ENCODE peak calls at places on chromosomes 7 and 10, in six cellular contexts. S is mesendoderm, X is mesenchymal stem cell, W is IMR-90, H is neuronal stem cell, N is H1. A is an unnamed sample.

GRCh38 chr10:132403511-132404168 is 6.6 kb downstream of the PWWP2B start:
- DNase-seq in H (no peak), X (no peak), S (no peak), N (no peak), W (no peak), A (peak)

GRCh38 chr10:75474106-75474505 is 42.7 kb downstream of the LRMDA start:
- DNase-seq in X (no peak), N (no peak), H (no peak), W (no peak), S (no peak), A (no peak)

GRCh38 chr7:4204530-4205165 is 477.4 kb upstream of the FOXK1 start:
- DNase-seq in N (no peak), X (no peak), S (no peak), W (no peak), H (no peak), A (no peak)

GRCh38 chr7:134712196-134712595 is 65.5 kb downstream of the BPGM start:
- DNase-seq in W (no peak), N (no peak), S (no peak), X (no peak), H (no peak), A (peak)

GRCh38 chr10:71219918-71220688 is 7.7 kb downstream of the UNC5B start:
- DNase-seq in X (no peak), W (no peak), H (no peak), S (no peak), N (no peak), A (no peak)

GRCh38 chr10:97573021-97573420 is 442 bp downstream of the ANKRD2 start:
- DNase-seq in S (no peak), X (peak), N (no peak), W (peak), H (no peak), A (no peak)

GRCh38 chr7:134899729-134900128 is 86.6 kb upstream of the AGBL3 start:
- DNase-seq in H (no peak), S (peak), N (no peak), X (peak), W (peak), A (peak)

GRCh38 chr10:49645417-49646255 is 31.8 kb downstream of the CHAT start:
- DNase-seq in S (no peak), N (no peak), X (no peak), W (no peak), H (no peak), A (no peak)

GRCh38 chr7:150405584-150406310 is 26.6 kb downstream of the ZNF775 start:
- DNase-seq in N (no peak), S (no peak), X (peak), W (peak), H (no peak), A (peak)

GRCh38 chr7:100642534-100642907 is 1.2 kb upstream of the TFR2 start:
- DNase-seq in W (no peak), X (no peak), N (peak), S (no peak), H (no peak), A (no peak)

GRCh38 chr10:86263209-86263608 is 103.4 kb downstream of the GRID1 start:
- DNase-seq in N (no peak), W (no peak), S (no peak), H (no peak), X (no peak), A (no peak)

GRCh38 chr10:70481831-70482530 is 3.4 kb downstream of the PALD1 start:
- DNase-seq in W (no peak), H (no peak), S (no peak), N (no peak), X (no peak), A (no peak)

GRCh38 chr7:68684246-68684850 is 913.9 kb upstream of the AUTS2 start:
- DNase-seq in W (peak), H (peak), S (peak), X (no peak), N (no peak), A (no peak)

DNA sequence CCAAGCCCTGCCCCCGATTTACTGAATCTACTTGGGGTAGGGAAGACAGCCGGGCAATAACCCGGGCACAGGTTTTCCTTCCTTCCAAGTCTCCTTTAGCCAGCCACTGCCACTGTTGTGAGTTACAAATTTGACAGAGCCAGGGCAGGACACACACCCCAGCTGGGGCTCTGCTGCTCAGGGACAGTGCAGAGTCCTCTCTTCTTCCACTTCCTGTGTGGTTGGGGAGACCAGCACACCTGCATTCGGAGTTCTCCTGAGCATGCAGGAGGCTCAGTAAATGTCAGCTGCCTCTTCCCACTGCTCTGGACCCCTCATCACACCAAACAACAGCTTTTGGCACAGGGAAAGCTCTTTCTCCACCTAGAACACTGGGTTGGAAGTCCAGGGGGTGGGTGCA is 21.3 kb downstream of the CHST15 start:
- DNase-seq in H (no peak), X (no peak), N (no peak), S (no peak), W (no peak), A (no peak)
- H3K4me3 ChIP-seq in H (no peak), X (no peak), N (no peak), S (no peak), W (no peak), A (no peak)

DNA sequence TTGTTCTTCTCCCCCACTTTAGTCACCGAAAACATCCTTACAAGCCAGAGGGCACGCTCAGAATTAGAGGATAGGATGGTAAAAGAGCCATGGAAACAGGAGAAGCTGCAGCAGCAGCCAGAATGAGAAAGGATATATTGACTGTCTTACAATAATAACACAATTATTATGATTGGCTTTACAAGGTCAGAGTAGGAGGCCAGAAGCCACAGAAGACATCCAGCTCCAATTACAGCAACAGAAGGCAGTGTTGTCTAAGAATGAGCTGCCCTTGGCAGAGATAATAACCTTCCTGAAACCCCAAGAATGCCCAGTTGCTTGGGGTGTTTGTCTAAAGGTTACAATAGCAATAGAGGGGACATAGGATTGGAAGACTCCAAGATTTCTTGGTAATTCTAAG is 168.8 kb downstream of the C1GALT1 start:
- DNase-seq in H (no peak), W (no peak), X (no peak), S (no peak), N (no peak), A (no peak)
- H2BK5ac ChIP-seq in H (no peak), W (no peak), X (no peak), S (no peak), N (peak), A (no peak)

GRCh38 chr7:106844286-106844997 is 20.6 kb upstream of the PIK3CG start:
- DNase-seq in X (no peak), S (no peak), H (no peak), N (no peak), W (no peak), A (no peak)

GRCh38 chr7:106840342-106840741 is 24.7 kb upstream of the PIK3CG start:
- DNase-seq in X (peak), S (peak), W (peak), N (peak), H (no peak), A (no peak)

GRCh38 chr7:106841896-106842390 is 23.1 kb upstream of the PIK3CG start:
- DNase-seq in H (no peak), W (no peak), N (no peak), X (no peak), S (peak), A (no peak)

DNA sequence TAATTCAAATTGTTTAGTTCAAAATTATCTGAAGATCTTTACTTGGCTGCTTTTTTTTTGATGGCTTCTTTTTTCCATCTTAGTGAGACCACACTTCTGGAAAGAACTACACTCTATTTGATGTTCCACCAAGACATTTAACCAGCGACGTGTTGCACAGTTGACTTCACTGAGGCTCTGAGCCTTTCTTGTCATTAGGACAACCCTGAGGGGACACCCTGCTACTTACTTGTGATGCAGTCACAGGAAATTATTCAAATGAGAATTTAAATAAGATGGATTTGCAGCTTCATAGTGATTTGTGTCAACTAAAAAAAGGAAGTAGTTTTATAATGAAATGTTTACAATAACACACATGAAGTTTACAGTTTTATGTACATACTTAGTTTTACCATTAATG is 25.6 kb upstream of the PIK3CG start:
- DNase-seq in S (no peak), X (no peak), N (no peak), W (no peak), H (no peak), A (no peak)
- H3K4me3 ChIP-seq in S (no peak), X (no peak), N (no peak), W (no peak), H (no peak), A (no peak)

GRCh38 chr10:16901102-16901501 is 83.9 kb upstream of the RSU1 start:
- DNase-seq in W (no peak), N (peak), H (no peak), X (no peak), S (no peak), A (no peak)

GRCh38 chr10:16905304-16905703 is 88.1 kb upstream of the RSU1 start:
- DNase-seq in X (peak), W (no peak), H (no peak), S (no peak), N (no peak), A (no peak)

GRCh38 chr10:16904619-16905018 is 87.4 kb upstream of the RSU1 start:
- DNase-seq in S (no peak), W (peak), H (no peak), X (peak), N (no peak), A (no peak)

GRCh38 chr10:16904049-16904448 is 86.8 kb upstream of the RSU1 start:
- DNase-seq in X (no peak), W (no peak), S (no peak), N (no peak), H (no peak), A (no peak)

DNA sequence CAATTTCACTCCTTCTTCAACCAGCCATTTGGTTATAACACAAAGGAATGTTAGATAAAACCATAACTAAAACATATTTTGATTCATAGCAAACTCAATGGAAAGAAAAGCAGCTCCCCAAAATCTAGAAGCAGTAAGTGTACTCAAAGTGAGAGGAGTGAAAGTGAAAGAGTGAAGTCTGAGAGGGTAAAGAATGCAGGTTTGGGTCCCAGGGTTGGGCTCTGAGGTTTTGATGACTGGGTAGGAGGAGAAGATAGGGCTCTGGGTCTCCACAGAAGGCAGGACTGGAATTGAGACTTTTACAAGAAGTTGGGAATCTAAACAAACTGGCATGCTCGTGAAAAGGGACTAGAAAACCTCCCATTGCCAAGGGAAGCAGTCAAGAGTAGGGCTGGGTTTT is 85.4 kb upstream of the RSU1 start:
- DNase-seq in S (peak), N (no peak), H (no peak), X (no peak), W (no peak), A (no peak)
- H2BK5ac ChIP-seq in S (no peak), N (no peak), H (no peak), X (no peak), W (no peak), A (no peak)

GRCh38 chr7:106312099-106312871 is 27.5 kb upstream of the NAMPT start:
- DNase-seq in X (no peak), N (no peak), S (no peak), H (no peak), W (peak), A (peak)

GRCh38 chr7:106313456-106313891 is 28.7 kb upstream of the NAMPT start:
- DNase-seq in W (peak), H (no peak), X (peak), S (no peak), N (no peak), A (peak)

GRCh38 chr7:106312906-106313305 is 28.1 kb upstream of the NAMPT start:
- DNase-seq in S (no peak), N (no peak), W (no peak), H (no peak), X (peak), A (peak)

GRCh38 chr7:106314875-106315274 is 30.1 kb upstream of the NAMPT start:
- DNase-seq in H (no peak), S (no peak), N (no peak), X (no peak), W (no peak), A (no peak)

DNA sequence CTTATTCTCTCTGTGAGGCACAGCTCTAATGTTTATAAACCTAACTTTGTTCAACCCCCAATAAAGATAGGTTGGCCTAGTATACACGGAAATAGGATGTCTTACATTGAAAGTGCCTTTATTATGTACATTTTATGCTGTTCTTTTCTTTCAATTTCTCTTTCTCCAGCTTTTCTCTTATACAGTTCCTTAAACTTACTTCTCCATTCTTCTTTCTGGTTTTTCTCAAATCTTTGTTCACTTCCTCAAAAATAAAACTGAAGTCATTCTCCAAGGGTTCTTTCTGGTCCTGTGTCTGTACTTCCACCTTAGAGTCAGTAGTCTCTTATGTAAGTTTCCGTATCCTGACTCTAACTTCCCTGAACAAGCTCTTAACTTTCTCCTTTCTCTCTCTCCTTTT is 29.2 kb upstream of the NAMPT start:
- DNase-seq in X (peak), W (no peak), S (no peak), N (no peak), H (no peak), A (peak)
- H3K4me3 ChIP-seq in X (no peak), W (no peak), S (no peak), N (no peak), H (no peak), A (no peak)

GRCh38 chr10:104069610-104070009 is 16.1 kb downstream of the COL17A1 start:
- DNase-seq in W (no peak), H (no peak), S (no peak), X (no peak), N (no peak), A (no peak)

GRCh38 chr10:104066945-104067344 is 18.7 kb downstream of the COL17A1 start:
- DNase-seq in H (no peak), N (no peak), S (no peak), W (no peak), X (no peak), A (no peak)

GRCh38 chr10:104065748-104066147 is 19.9 kb downstream of the COL17A1 start:
- DNase-seq in S (no peak), X (no peak), N (no peak), H (no peak), W (no peak), A (no peak)

GRCh38 chr10:104072786-104073185 is 12.9 kb downstream of the COL17A1 start:
- DNase-seq in H (no peak), X (no peak), W (peak), S (no peak), N (no peak), A (no peak)

GRCh38 chr10:104067525-104067924 is 18.2 kb downstream of the COL17A1 start:
- DNase-seq in S (no peak), W (no peak), H (no peak), X (no peak), N (no peak), A (no peak)
- H2BK5ac ChIP-seq in S (no peak), W (no peak), H (no peak), X (no peak), N (peak), A (no peak)

DNA sequence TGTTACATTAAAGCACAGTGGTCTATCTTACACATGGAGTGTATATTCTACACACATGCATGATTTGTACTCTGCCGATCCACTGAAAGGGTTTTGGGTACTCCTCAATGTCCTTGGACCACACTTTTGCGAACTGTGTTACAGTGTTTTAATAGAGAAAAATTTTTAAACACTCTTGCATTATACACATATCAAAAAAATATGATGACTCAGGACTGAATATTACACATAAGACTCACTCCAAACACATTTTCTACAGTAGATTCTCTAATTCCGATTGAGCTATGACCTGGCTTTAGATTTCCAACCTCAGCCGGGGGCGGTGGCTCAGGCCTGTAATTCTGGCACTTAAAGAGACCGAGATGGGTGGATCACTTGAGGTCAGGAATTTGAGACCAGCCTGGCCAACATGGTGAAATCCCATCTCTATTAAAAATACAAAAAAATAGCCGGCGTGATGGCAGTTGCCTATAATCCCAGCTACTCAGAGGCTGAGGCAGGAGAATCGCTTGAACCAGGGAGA is 222.4 kb downstream of the CACNA2D1 start:
- DNase-seq in S (no peak), H (no peak), W (peak), N (no peak), X (no peak), A (no peak)
- H3K4me3 ChIP-seq in S (no peak), H (no peak), W (no peak), N (no peak), X (no peak), A (no peak)

DNA sequence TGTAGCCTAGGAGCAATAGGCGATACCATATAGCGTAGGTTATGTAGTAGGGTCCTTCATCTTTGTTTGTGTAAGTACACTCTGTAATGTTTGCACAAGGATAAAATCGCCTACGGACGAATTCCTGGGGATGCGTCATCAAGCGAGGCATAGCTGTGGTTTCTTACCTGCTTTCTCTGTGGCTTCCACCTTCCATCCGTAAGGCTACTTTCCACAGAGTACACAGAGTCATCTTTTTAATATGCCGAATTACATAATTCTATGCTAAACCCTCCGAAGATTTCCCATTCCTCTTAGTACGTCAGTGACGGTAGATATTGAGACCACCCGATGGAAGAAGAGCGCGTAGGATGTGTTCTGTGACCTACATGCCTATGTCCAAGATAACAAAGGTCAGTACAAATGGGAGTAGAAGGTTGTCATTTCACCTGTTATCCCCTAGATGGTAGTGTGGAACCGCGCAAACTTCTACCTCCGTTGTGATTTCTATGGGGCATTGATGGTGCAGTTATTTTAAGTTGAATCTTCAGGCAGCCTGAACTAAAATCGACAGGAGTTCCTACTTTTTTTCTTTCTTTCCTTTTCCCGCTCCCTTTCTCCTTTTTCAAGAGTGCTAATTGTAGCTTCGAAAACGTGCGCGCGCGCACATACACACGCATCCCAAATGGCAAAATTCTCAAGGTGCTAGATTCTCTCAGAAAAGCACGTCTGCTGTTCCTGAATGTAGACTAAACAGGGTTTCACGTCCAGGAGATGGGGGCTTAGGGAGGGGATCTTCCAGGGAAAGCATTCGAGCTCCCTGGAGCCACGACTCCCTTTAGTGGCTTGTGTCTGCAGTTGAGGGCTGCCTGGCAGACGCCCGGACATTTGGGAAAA is 111.7 kb upstream of the MBL2 start:
- DNase-seq in X (peak), H (peak), S (peak), W (peak), N (peak), A (peak)
- H2BK5ac ChIP-seq in X (peak), H (no peak), S (no peak), W (no peak), N (peak), A (peak)

DNA sequence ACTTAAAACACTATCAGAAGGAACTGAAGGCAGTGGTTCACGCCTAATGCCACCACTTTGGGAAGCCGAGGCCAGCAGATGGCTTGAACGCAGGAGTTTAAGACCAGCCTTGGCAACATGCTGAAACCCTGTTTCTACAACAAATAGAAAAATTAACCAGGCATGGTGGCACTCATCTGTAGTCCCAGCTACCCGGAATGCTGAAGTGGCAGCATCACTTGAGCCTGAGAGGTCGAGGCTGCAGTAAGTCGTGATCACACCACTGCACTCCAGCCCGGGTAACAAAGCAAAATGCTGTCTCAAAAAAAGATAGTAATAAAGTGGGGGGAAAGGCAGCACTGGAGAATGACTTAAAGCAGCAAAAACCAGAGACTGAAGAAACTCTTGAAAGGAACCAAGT is 38.2 kb downstream of the GDI2 start:
- DNase-seq in N (no peak), S (no peak), W (no peak), H (no peak), X (no peak), A (no peak)
- H3K4me3 ChIP-seq in N (no peak), S (no peak), W (no peak), H (no peak), X (no peak), A (no peak)

A was measured in trophoblast cell.